ENCODE peak calls at places on chromosomes 12 and 14, in four cellular contexts. Y is neural progenitor cell, C is WERI-Rb-1, J is IMR-90. W is an unnamed sample.

GRCh38 chr14:59454131-59454530 is 11.0 kb downstream of the GPR135 start:
- DNase-seq in Y (no peak), C (no peak), J (peak), W (peak)

GRCh38 chr14:56059054-56059453 is 59.2 kb upstream of the PELI2 start:
- DNase-seq in Y (no peak), C (no peak), J (peak), W (no peak)

GRCh38 chr12:119797090-119797489 is 80.0 kb downstream of the CIT start:
- DNase-seq in Y (no peak), C (peak), J (no peak), W (no peak)

GRCh38 chr14:58789106-58789505 is 151.3 kb downstream of the DACT1 start:
- DNase-seq in Y (no peak), C (no peak), J (no peak), W (no peak)

GRCh38 chr12:49565119-49565955 is 2.6 kb downstream of the MCRS1 start:
- DNase-seq in Y (no peak), C (peak), J (no peak), W (no peak)

GRCh38 chr14:31578266-31578665 is 17.1 kb downstream of the NUBPL start:
- DNase-seq in Y (no peak), C (no peak), J (no peak), W (peak)

GRCh38 chr12:101823891-101824290 is 6.9 kb downstream of the GNPTAB start:
- DNase-seq in Y (peak), C (peak), J (no peak), W (peak)

GRCh38 chr14:95408731-95409471 is 89.2 kb upstream of the CLMN start:
- DNase-seq in Y (no peak), C (no peak), J (no peak), W (no peak)

GRCh38 chr14:53062856-53063255 is 90.3 kb downstream of the DDHD1 start:
- DNase-seq in Y (no peak), C (no peak), J (peak), W (peak)
- H3K4me3 ChIP-seq in Y (no peak), C (no peak), J (no peak), W (no peak)

DNA sequence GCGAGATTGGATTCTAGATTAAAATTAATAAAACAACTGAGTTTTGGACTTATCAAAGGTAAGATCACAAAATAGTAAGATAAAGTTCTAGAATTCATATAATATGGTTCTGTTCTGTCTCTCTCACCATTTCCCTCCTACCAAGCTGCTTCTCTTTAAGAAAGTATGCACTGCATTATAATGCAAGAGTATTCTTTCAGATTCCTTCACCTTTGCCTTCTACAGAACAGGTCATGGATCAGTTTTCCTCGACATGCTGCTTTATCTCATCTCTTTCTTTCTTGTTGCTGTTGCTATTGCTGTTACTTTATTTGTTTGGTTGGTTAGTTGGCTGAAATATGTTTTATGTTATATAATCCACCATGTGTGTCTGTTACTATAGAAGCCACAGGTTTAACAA is 357.0 kb downstream of the NAV3 start:
- DNase-seq in Y (no peak), C (no peak), J (no peak), W (no peak)
- H3K4me3 ChIP-seq in Y (no peak), C (no peak), J (no peak), W (no peak)

DNA sequence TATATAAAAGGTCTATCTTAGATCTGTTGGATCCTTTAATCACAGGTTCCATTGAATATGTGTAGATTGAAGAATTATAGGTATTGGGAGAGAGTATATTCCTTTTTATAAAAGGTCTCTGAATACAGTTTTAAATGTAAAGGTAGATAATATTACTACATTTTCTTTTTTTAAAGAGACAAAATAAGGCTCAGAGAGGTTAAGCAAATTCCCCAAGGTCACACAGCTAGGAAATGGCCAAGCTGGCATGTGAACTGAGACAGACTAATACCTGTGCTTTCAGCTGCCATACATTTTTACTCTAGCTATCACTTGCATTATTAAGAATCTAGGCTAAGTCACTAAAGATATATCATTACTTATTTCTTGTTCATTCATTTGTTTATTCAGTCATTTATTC is 173.0 kb downstream of the SSPN start:
- DNase-seq in Y (no peak), C (no peak), J (no peak), W (no peak)
- H3K4me3 ChIP-seq in Y (no peak), C (no peak), J (no peak), W (no peak)

GRCh38 chr12:11855993-11856374 is 206.5 kb downstream of the ETV6 start:
- DNase-seq in Y (peak), C (no peak), J (no peak), W (no peak)
- H3K4me3 ChIP-seq in Y (peak), C (no peak), J (no peak), W (no peak)

GRCh38 chr14:53953828-53954550 is 2.6 kb downstream of the BMP4 start:
- DNase-seq in Y (peak), C (no peak), J (peak), W (peak)

GRCh38 chr14:53953002-53953827 is 3.4 kb downstream of the BMP4 start:
- DNase-seq in Y (peak), C (no peak), J (peak), W (peak)

GRCh38 chr14:53955671-53956426 is 776 bp downstream of the BMP4 start:
- DNase-seq in Y (peak), C (no peak), J (no peak), W (no peak)

GRCh38 chr14:53955234-53955556 is 1.4 kb downstream of the BMP4 start:
- DNase-seq in Y (no peak), C (no peak), J (no peak), W (no peak)

GRCh38 chr14:53954551-53955233 is 1.9 kb downstream of the BMP4 start:
- DNase-seq in Y (peak), C (no peak), J (peak), W (peak)
- H3K4me3 ChIP-seq in Y (peak), C (no peak), J (peak), W (peak)

DNA sequence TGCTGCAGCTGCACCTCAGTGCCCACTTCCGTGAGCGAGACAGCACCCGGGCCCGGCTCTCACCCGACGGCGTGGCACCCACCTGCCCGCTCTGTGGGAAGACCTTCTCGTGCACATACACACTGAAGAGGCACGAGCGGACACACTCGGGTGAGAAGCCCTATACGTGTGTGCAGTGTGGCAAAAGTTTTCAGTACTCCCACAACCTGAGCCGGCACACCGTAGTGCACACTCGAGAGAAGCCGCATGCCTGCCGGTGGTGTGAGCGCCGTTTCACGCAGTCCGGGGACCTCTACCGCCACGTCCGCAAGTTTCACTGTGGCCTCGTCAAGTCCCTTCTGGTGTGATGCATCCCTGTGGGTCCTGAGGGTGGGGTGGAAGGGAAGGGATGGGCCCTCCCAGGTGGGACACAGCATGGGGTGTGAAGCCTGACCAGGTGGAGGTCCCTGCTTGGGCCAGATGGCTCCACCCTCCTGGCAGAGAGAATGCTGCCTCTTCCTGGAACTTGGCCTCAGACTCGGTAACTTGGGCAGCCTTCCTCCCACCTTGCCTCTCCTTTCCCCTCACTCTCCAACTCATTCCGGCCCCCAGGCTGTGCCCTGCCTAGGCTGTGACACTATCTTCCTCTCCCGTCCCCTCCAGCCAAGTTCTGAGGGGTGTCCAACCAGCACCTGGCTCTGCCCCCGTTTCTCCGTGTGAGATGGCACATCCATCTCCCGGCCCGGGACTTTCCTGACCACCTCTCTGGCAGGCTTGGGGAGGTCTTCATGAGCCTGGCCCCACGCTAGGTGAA is 1.4 kb downstream of the ZBTB42 start:
- DNase-seq in Y (no peak), C (no peak), J (no peak), W (no peak)
- H3K4me3 ChIP-seq in Y (no peak), C (no peak), J (no peak), W (no peak)

GRCh38 chr12:92146497-92146828 is 817 bp upstream of the BTG1 start:
- DNase-seq in Y (no peak), C (no peak), J (peak), W (peak)

GRCh38 chr12:92149563-92149962 is 3.9 kb upstream of the BTG1 start:
- DNase-seq in Y (no peak), C (no peak), J (no peak), W (no peak)

GRCh38 chr12:92146865-92147264 is 1.2 kb upstream of the BTG1 start:
- DNase-seq in Y (no peak), C (no peak), J (no peak), W (no peak)

GRCh38 chr12:92145731-92146496 is at the start of gene BTG1:
- DNase-seq in Y (peak), C (peak), J (peak), W (peak)

DNA sequence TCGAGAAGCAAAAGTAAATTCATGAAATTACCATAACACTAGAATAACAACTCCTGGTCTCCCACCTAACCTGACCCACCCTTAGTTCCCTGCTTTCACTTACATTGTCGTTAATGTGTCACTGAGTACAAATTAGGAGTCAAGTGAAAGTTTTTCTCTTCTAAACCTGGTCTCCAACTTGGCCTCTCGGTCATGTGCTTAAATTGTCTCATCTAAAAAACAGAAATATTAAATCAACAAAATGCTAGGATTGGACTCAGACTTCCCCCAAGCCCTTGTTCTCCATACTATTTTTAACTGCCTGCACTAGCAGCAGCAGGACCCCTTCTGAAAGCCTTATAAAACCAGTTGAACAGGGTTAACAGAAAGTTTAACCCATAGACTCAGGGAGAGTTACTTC is 1.8 kb upstream of the BTG1 start:
- DNase-seq in Y (no peak), C (no peak), J (no peak), W (no peak)
- H3K4me3 ChIP-seq in Y (peak), C (no peak), J (peak), W (no peak)

DNA sequence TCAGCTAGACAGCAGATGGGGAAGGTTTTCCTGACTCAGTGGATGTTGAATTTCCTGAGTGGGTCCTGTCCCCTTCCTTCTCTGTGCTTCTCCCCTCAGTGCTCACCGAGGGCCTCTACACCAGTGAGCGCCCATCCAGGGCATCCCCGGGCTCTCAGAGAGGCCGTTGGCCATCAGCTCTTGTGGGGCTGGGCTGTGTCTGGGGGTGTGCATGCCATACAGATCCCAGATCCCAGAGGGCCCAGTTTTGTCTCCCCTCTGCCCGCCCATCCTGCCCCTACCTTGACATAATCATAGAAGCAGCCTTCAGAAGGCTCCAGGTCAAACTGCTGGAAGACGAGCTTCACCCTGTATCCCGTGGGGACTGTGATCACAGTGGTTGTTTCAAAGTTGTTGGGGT is 1.1 kb downstream of the C1R start:
- DNase-seq in Y (no peak), C (no peak), J (no peak), W (no peak)
- H3K4me3 ChIP-seq in Y (no peak), C (no peak), J (peak), W (peak)

DNA sequence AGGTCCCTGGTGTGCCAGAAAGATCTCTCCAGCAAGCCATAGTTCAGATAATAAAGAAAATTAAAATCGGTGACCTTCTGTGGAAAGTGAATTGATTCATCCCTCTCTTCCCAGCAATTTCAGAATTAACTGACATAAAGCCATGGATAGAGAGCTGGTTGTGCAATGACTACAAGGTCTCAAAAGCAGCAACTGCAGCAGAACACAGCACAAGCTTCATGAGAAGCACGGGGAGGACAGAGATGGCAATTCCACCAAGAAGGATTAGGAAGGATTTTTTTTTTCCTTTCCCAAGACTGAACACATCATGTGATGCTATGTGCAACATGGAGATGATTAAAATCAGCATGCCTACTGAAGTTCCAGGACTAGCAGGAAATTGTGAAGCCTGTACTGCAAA is 154.9 kb upstream of the PLEKHG7 start:
- DNase-seq in Y (no peak), C (no peak), J (no peak), W (peak)
- H3K4me3 ChIP-seq in Y (no peak), C (no peak), J (no peak), W (no peak)